ENCODE peak calls at places on chromosomes 6 and 20, in ten cellular contexts. B is pancreas; X is naive thymus-derived CD4-positive, alpha-beta T cell; O is fibroblast of lung; S is uterus; Q is RWPE1; W is SJSA1; T is A549; L is upper lobe of right lung; Y is lower lobe of right lung. C is an unnamed sample.
A peak's percentile ranks its signal among the peaks of the same experiment; 100 is the strongest.

GRCh38 chr6:152277826-152278247 is 359.3 kb downstream of the SYNE1 start:
- DNase-seq in O (no peak), L (no peak), Q (no peak), T (no peak), W (no peak), S (no peak), Y (no peak), X (no peak), B (peak; percentile 94), C (no peak)

GRCh38 chr6:152170313-152170701 is 362.8 kb downstream of the ESR1 start:
- DNase-seq in Q (no peak), W (no peak), X (no peak), S (no peak), L (no peak), T (no peak), B (no peak), O (no peak), Y (no peak), C (no peak)

GRCh38 chr20:17617868-17618672 is 48.2 kb downstream of the DSTN start:
- DNase-seq in Y (peak; percentile 58), B (peak; percentile 68), Q (no peak), S (peak; percentile 28), L (peak; percentile 76), O (no peak), X (no peak), W (no peak), T (no peak), C (no peak)

GRCh38 chr6:81169166-81169565 is 583.3 kb downstream of the TENT5A start:
- DNase-seq in Y (no peak), S (no peak), X (no peak), O (peak; percentile 81), T (no peak), Q (no peak), B (no peak), W (no peak), L (no peak), C (no peak)

GRCh38 chr6:14783594-14783993 is 462.3 kb upstream of the JARID2 start:
- DNase-seq in Q (no peak), Y (no peak), O (no peak), W (no peak), L (no peak), X (no peak), B (no peak), S (no peak), T (no peak), C (no peak)

GRCh38 chr6:30411515-30412207 is 66.7 kb downstream of the RPP21 start:
- DNase-seq in X (peak; percentile 26), Y (peak; percentile 61), T (peak; percentile 51), S (no peak), L (peak; percentile 76), B (peak; percentile 64), W (peak; percentile 62), Q (no peak), O (peak; percentile 30), C (peak; percentile 39)

GRCh38 chr6:33628401-33628964 is 7.4 kb downstream of the ITPR3 start:
- DNase-seq in X (no peak), S (no peak), O (no peak), B (no peak), Q (no peak), L (no peak), W (no peak), T (no peak), Y (no peak), C (no peak)

GRCh38 chr6:3321875-3322274 is 63.1 kb downstream of the PSMG4 start:
- DNase-seq in W (no peak), T (no peak), L (no peak), Q (no peak), Y (no peak), B (no peak), S (no peak), O (no peak), X (no peak), C (no peak)

GRCh38 chr6:20350215-20350614 is 51.5 kb upstream of the E2F3 start:
- DNase-seq in Y (no peak), L (no peak), S (no peak), X (no peak), W (no peak), B (no peak), O (peak; percentile 13), T (no peak), Q (no peak), C (no peak)

GRCh38 chr6:156791261-156791850 is 14.2 kb downstream of the ARID1B start:
- DNase-seq in L (no peak), O (peak; percentile 62), Y (no peak), Q (peak; percentile 55), T (no peak), S (no peak), X (peak; percentile 58), W (no peak), B (peak; percentile 24), C (no peak)

GRCh38 chr20:42380287-42380686 is 762.1 kb upstream of the CHD6 start:
- DNase-seq in O (no peak), L (no peak), W (no peak), S (no peak), T (no peak), Y (no peak), B (no peak), X (no peak), Q (no peak), C (no peak)
- H3K27ac ChIP-seq in O (no peak overlapping the region), L (no peak overlapping the region), W (no peak overlapping the region), S (no peak overlapping the region), T (no peak overlapping the region), Y (no peak overlapping the region), B (no peak overlapping the region), X (no peak overlapping the region), Q (no peak overlapping the region), C (no peak overlapping the region)

DNA sequence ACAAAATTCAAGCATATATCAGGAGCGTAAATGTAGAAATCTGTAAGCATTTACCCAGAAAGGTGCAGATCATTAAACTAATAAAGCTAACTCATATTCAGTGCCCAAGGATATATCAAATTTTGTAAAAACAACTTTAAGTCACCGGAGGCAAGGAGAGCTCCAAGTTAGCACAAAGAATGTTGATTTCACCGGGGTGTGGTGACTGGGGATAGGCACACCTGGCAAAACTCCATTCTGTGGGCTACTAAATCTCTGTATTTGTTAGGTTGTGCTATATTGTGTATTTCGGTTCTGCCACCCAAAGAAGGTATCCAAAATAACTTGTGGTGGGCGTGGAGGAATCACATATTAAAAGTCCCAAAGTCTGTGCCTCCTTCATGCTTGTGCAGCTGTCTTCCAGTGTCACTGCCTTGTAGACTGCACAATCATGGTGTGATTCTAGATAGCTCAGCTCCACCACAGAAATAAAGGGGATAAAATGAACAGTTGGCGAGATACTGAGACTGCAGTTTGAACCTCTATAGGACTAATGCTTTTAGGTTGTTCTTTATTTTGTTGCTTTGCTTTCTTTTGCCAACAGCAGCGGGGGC is 111.6 kb downstream of the GMDS start:
- DNase-seq in X (no peak), L (no peak), Q (no peak), T (no peak), Y (no peak), B (no peak), O (no peak), W (no peak), S (no peak), C (no peak)
- H3K27ac ChIP-seq in X (no peak overlapping the region), L (no peak overlapping the region), Q (no peak overlapping the region), T (no peak overlapping the region), Y (no peak overlapping the region), B (no peak overlapping the region), O (no peak overlapping the region), W (no peak overlapping the region), S (no peak overlapping the region), C (no peak overlapping the region)

DNA sequence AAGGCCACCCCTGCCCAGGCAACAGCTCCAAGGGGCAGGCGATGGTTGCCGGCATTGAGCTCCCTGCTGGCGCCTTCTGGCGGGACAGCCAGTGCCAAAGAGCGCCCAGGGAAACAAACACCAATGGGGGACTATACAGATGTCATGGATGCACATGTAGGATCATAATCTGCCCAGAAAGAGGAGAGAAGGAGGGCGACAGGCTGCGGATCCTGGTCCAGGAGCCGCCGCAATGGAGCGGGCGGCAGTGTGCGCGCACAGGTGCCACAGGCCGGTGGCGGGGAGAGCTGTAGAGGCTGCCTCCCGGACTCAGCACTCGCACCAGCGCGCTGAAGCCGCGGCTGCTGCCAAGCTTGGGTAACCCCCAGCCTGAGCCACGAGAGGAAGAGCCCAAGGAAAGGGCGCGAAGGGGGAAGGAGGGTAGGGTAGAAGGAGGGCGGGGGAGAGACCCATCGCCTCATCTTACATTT is 418 bp upstream of the FUT9 start:
- DNase-seq in X (no peak), Y (no peak), S (no peak), L (no peak), B (peak; percentile 8), T (no peak), Q (no peak), O (peak; percentile 5), W (no peak), C (no peak)
- H3K27ac ChIP-seq in X (no peak overlapping the region), Y (no peak overlapping the region), S (no peak overlapping the region), L (no peak overlapping the region), B (peak overlapping the region; percentile 62), T (no peak overlapping the region), Q (no peak overlapping the region), O (no peak overlapping the region), W (no peak overlapping the region), C (no peak overlapping the region)

GRCh38 chr6:10429638-10430427 is 15.0 kb upstream of the TFAP2A start:
- DNase-seq in X (no peak), T (peak; percentile 64), O (peak; percentile 42), Y (no peak), Q (peak; percentile 50), W (no peak), B (peak; percentile 37), S (no peak), L (no peak), C (no peak)

GRCh38 chr6:10424005-10424404 is 9.1 kb upstream of the TFAP2A start:
- DNase-seq in Q (no peak), W (no peak), T (peak; percentile 54), S (no peak), Y (no peak), L (no peak), X (no peak), O (no peak), B (no peak), C (no peak)

GRCh38 chr6:10425177-10425972 is 10.5 kb upstream of the TFAP2A start:
- DNase-seq in T (no peak), O (peak; percentile 21), Q (no peak), S (no peak), L (no peak), X (no peak), Y (no peak), W (no peak), B (no peak), C (no peak)

GRCh38 chr6:10426781-10427279 is 12.0 kb upstream of the TFAP2A start:
- DNase-seq in L (no peak), S (no peak), B (no peak), X (no peak), Q (no peak), Y (no peak), W (no peak), T (no peak), O (no peak), C (no peak)

DNA sequence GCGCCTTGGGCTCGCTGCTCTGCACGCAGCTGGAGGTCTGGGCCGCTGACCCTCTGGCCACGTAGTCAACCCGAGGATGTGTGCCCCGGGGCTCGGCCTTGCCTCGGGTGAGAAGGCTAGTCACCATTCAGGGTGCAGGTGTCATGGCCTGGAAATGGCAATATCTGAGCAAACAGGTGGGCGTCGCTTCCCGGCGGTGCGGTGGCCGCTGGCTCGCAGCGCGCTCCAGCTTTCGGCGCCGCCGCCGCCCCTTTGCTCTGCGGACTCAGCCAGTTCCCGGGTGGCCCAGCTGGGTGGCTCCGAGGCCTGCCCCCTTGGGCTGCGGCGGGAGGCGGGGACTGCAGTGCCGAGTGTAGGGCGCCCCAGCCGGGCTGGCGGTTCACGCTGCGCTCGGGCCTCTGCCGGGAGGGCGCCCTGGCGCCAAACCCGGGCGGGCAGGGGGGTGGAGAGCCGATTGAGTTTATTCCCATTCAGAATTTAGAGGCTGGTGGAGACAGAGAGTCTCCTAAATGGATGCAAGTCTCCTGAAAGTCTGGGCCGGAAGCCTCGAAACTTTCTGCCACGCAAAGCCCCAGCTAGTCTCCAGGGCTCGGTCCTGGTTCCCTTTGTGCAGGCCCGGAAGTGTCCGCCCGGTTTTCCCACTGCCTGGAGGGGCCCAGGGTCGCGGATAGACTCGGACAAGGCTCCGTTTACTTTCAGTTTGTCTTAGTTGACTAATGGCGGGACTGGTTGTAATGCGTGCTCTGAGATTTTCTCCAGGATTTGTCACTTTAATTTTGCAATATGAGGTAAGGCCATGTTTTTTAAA is 11.3 kb upstream of the TFAP2A start:
- DNase-seq in S (no peak), Y (peak; percentile 60), T (no peak), X (no peak), B (peak; percentile 33), Q (no peak), L (no peak), W (peak; percentile 98), O (peak; percentile 34), C (no peak)
- H3K27ac ChIP-seq in S (no peak overlapping the region), Y (peak overlapping the region; percentile 2), T (peak overlapping the region; percentile 93), X (no peak overlapping the region), B (no peak overlapping the region), Q (peak overlapping the region; percentile 69), L (peak overlapping the region; percentile 17), W (peak overlapping the region; percentile 97), O (no peak overlapping the region), C (no peak overlapping the region)

C was measured in iPS DF 6.9.